ENCODE peak calls at places on chromosomes 7 and 10, in four cellular contexts. L, H, S and U are unnamed samples.

GRCh38 chr7:45863715-45864114 is 9.2 kb downstream of the CCDC201 start:
- DNase-seq in L (peak), H (no peak), S (no peak), U (no peak)

GRCh38 chr10:97843296-97843671 is 6.4 kb upstream of the GOLGA7B start:
- DNase-seq in L (no peak), H (no peak), S (no peak), U (no peak)

GRCh38 chr10:22022257-22023051 is 18.9 kb upstream of the DNAJC1 start:
- DNase-seq in L (no peak), H (no peak), S (peak), U (no peak)

GRCh38 chr10:83166344-83166743 is 973.0 kb upstream of the GHITM start:
- DNase-seq in L (no peak), H (no peak), S (no peak), U (no peak)

GRCh38 chr10:130138479-130138866 is 2.3 kb downstream of the GLRX3 start:
- DNase-seq in L (peak), H (no peak), S (no peak), U (no peak)

GRCh38 chr7:30247546-30248386 is 36.6 kb upstream of the ZNRF2 start:
- DNase-seq in L (no peak), H (no peak), S (no peak), U (no peak)

GRCh38 chr10:1299041-1299726 is 243.0 kb downstream of the WDR37 start:
- DNase-seq in L (no peak), H (peak), S (no peak), U (no peak)

GRCh38 chr10:79239275-79239779 is 107.9 kb upstream of the PPIF start:
- DNase-seq in L (no peak), H (no peak), S (peak), U (no peak)

GRCh38 chr10:16828731-16829175 is 11.5 kb upstream of the RSU1 start:
- DNase-seq in L (peak), H (no peak), S (peak), U (no peak)

GRCh38 chr7:69577221-69577620 is 21.1 kb upstream of the AUTS2 start:
- DNase-seq in L (no peak), H (no peak), S (no peak), U (no peak)

GRCh38 chr7:144027974-144028373 is 20.8 kb upstream of the OR2A5 start:
- DNase-seq in L (no peak), H (no peak), S (no peak), U (no peak)

GRCh38 chr10:32028710-32029109 is 27.5 kb downstream of the KIF5B start:
- DNase-seq in L (no peak), H (no peak), S (no peak), U (no peak)

GRCh38 chr7:119720541-119720940 is 552.4 kb upstream of the KCND2 start:
- DNase-seq in L (no peak), H (no peak), S (no peak), U (no peak)

GRCh38 chr7:73704640-73705550 is 14.6 kb downstream of the STX1A start:
- DNase-seq in L (no peak), H (no peak), S (no peak), U (no peak)

GRCh38 chr7:16712916-16713315 is 40.6 kb upstream of the TSPAN13 start:
- DNase-seq in L (no peak), H (no peak), S (no peak), U (no peak)

GRCh38 chr7:128867842-128868623 is 5.4 kb downstream of the ATP6V1F start:
- DNase-seq in L (no peak), H (no peak), S (no peak), U (no peak)

GRCh38 chr10:44343836-44344235 is 41.1 kb downstream of the CXCL12 start:
- DNase-seq in L (no peak), H (no peak), S (no peak), U (no peak)

GRCh38 chr10:99337261-99337905 is 8.2 kb downstream of the CNNM1 start:
- DNase-seq in L (peak), H (no peak), S (no peak), U (no peak)

GRCh38 chr10:7389346-7389745 is 21.5 kb downstream of the SFMBT2 start:
- DNase-seq in L (no peak), H (no peak), S (no peak), U (no peak)

GRCh38 chr7:127250312-127251047 is 2.3 kb downstream of the GRM8 start:
- DNase-seq in L (no peak), H (peak), S (no peak), U (no peak)

GRCh38 chr7:151871904-151872303 is 5.0 kb downstream of the PRKAG2 start:
- DNase-seq in L (no peak), H (no peak), S (no peak), U (no peak)
- TF ChIP-seq CTCF in L (no peak), H (no peak), S (no peak), U (no peak)

DNA sequence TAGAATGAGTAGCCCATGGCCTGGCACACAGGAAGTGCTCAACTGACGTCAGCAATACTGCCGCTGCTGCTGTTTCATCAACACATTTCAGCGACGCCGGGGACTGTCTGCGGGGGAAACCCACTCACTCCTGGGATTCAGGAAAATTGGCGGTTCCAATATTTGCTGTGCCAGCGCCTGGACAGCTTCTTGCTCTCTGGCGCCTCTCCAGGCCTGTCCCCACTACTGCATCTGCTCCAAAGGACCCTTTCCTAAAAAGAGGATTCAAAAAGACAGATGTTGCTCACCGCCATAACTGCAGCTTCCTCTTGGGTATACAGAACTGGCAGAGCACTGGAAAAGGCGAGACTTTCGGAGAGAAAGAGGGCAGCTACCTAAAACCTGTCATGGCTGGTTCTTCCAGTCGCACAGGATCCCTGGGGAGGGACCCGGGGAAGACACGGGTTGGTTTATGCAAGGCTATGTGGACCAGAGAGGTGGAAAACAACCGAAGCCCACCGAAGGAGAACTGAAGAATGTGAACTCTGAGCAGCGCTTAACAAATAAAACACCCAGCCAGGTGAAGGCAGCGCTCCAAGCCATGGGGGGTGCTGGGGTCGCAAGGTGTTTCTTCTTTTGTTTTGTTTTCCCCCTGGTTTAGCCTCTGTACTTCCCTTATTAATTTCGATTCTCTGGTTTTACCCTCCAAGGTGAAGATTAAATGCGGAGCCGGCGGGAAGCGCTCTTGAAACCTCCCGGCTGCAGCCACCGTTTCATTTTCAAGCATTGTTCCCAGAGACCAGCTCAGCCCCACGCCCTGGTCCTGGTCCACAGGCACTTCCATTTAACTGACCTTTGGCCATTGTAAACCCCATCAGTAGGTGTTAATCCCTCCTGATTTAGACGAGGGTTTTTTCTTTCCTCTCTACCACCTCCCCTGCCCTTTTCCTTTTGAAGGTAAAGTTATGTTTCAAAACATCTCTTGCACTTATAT is 39.5 kb upstream of the ENO4 start:
- DNase-seq in L (peak), H (no peak), S (no peak), U (no peak)
- TF ChIP-seq CTCF in L (peak), H (no peak), S (peak), U (no peak)

GRCh38 chr7:39415091-39415820 is 150.9 kb upstream of the YAE1 start:
- DNase-seq in L (no peak), H (no peak), S (no peak), U (no peak)

GRCh38 chr7:39416866-39417265 is 149.3 kb upstream of the YAE1 start:
- DNase-seq in L (no peak), H (no peak), S (no peak), U (no peak)

GRCh38 chr7:39413866-39414668 is 152.1 kb upstream of the YAE1 start:
- DNase-seq in L (peak), H (peak), S (peak), U (peak)

GRCh38 chr7:39414669-39415035 is 151.6 kb upstream of the YAE1 start:
- DNase-seq in L (no peak), H (peak), S (no peak), U (no peak)

DNA sequence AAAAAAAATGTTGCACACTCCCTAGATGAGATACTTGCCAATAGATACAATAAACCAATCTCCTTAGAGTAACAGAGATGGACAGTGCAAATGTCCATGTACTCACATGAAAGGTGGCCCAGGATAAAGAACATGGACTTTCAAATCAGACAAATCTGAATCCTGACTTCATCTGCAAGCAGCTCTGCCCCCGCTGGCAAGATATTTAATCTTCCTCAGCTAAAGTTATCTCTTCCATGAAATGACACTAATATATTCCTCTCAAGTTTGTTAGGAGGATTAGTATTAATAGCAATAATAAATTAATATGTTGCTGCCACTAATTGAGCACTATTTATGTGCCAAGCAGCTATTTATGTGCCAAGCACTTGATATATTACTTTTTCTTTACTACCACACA is 148.6 kb upstream of the YAE1 start:
- DNase-seq in L (no peak), H (no peak), S (no peak), U (no peak)
- TF ChIP-seq CTCF in L (no peak), H (no peak), S (no peak), U (no peak)

GRCh38 chr7:20647908-20648776 is 32.7 kb downstream of the ABCB5 start:
- DNase-seq in L (peak), H (no peak), S (no peak), U (no peak)
- TF ChIP-seq CTCF in L (peak), H (no peak), S (no peak), U (no peak)

DNA sequence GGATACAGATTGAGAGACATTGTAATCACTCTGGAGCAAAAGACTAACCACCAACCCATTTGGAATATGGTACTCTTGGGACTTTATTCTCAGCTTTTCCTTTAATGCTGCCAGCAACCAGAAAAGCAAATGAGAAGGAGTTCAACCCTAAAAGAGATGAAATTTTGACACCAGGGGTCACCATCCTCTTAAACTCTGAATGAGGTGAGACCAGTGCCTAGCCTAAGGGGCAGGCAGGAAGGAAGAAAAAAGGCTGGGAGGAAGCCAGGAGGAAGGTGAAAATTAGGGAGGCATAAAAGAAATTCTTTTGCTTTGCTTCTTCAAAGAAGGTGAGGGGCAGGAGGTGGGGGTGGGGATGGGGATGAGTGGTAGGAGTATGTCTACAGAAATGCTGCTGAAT is 135.8 kb downstream of the JAZF1 start:
- DNase-seq in L (no peak), H (no peak), S (no peak), U (no peak)
- TF ChIP-seq CTCF in L (no peak), H (no peak), S (no peak), U (no peak)

DNA sequence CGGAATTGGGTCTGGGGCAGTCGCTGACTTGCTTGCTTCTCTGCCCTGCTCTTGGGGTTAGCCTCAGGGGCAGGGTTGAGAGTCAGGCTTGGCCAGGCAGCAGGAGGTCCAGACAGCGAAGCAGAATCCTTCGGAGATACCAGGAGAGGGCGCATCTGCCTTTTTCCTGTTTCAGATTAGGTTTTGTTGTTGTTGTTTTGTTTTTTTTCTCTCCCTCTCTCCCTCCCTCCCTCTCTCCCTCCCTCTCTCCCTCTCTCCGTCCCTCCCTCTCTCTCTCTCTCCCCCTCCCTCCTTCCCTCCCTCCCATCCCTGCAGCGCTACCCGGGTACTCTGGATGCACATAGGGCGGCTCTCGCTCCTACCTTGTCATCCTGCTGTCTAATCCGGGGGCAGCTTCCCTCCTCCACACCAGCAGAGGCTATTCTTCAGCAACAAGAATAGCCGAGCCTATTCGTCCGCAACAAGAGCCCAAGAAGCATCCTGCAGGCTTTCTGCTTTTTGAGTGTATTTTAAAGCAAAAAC is 758 bp upstream of the OPTN start:
- DNase-seq in L (peak), H (peak), S (no peak), U (no peak)
- TF ChIP-seq CTCF in L (no peak), H (peak), S (no peak), U (no peak)

GRCh38 chr10:113820507-113820906 is 33.4 kb downstream of the DCLRE1A start:
- DNase-seq in L (no peak), H (no peak), S (no peak), U (no peak)
- TF ChIP-seq CTCF in L (no peak), H (peak), S (no peak), U (no peak)

GRCh38 chr10:74234569-74234968 is 83.5 kb downstream of the ADK start:
- DNase-seq in L (no peak), H (peak), S (no peak), U (no peak)
- TF ChIP-seq CTCF in L (no peak), H (no peak), S (peak), U (no peak)

GRCh38 chr7:2437136-2437535 is 33.7 kb downstream of the CHST12 start:
- DNase-seq in L (no peak), H (no peak), S (no peak), U (no peak)
- TF ChIP-seq CTCF in L (no peak), H (no peak), S (no peak), U (no peak)